ENCODE peak calls at places on chromosomes 6 and 20, in five cellular contexts. R is A673, Z is foreskin keratinocyte, P is posterior cingulate gyrus, I is left ventricle myocardium inferior. B is an unnamed sample.

GRCh38 chr6:123629234-123629941 is 7.4 kb downstream of the TRDN start:
- DNase-seq in R (peak; percentile 9), Z (no peak), P (no peak), I (no peak), B (no peak)

GRCh38 chr6:119140471-119141165 is 62.2 kb upstream of the FAM184A start:
- DNase-seq in R (no peak), Z (no peak), P (no peak), I (no peak), B (no peak)

GRCh38 chr6:43644940-43645612 is at the start of gene RSPH9:
- DNase-seq in R (peak; percentile 61), Z (no peak), P (no peak), I (peak; percentile 75), B (no peak)

GRCh38 chr6:42367353-42368011 is 84.2 kb downstream of the TRERF1 start:
- DNase-seq in R (no peak), Z (no peak), P (no peak), I (no peak), B (no peak)

GRCh38 chr6:88989215-88989614 is 25.8 kb upstream of the RNGTT start:
- DNase-seq in R (no peak), Z (peak; percentile 89), P (no peak), I (no peak), B (no peak)

GRCh38 chr6:69813508-69813907 is 16.7 kb upstream of the LMBRD1 start:
- DNase-seq in R (no peak), Z (no peak), P (no peak), I (no peak), B (no peak)

GRCh38 chr6:68876792-68877493 is 241.9 kb downstream of the ADGRB3 start:
- DNase-seq in R (peak; percentile 61), Z (peak; percentile 19), P (no peak), I (no peak), B (no peak)

GRCh38 chr20:40634891-40635290 is 54.1 kb downstream of the MAFB start:
- DNase-seq in R (no peak), Z (no peak), P (no peak), I (no peak), B (no peak)

GRCh38 chr6:97456070-97456469 is 173.1 kb upstream of the MMS22L start:
- DNase-seq in R (no peak), Z (no peak), P (no peak), I (no peak), B (peak; percentile 0)

GRCh38 chr6:105591053-105591452 is 188.2 kb upstream of the PREP start:
- DNase-seq in R (no peak), Z (peak; percentile 94), P (no peak), I (no peak), B (peak; percentile 79)

GRCh38 chr6:40302856-40303449 is 284.2 kb downstream of the LRFN2 start:
- DNase-seq in R (no peak), Z (no peak), P (no peak), I (no peak), B (no peak)

GRCh38 chr20:34522969-34523871 is 7.0 kb downstream of the DYNLRB1 start:
- DNase-seq in R (peak; percentile 61), Z (no peak), P (peak; percentile 59), I (peak; percentile 32), B (peak; percentile 57)

GRCh38 chr6:152112503-152113261 is 305.2 kb downstream of the ESR1 start:
- DNase-seq in R (no peak), Z (no peak), P (peak; percentile 46), I (peak; percentile 74), B (no peak)

B was measured in A549.